ENCODE peak calls at places on chromosomes 4 and X, in eight cellular contexts. N is hippocampal formation, F is amniotic stem cell, X is IMR-90, Q is AG20443, V is GM10248, J is sciatic nerve, D is chondrocyte. A is an unnamed sample.

GRCh38 chr4:140085062-140085622 is 68.8 kb downstream of the MAML3 start:
- DNase-seq in J (no peak), D (no peak), F (no peak), X (peak; percentile 56), V (no peak), N (no peak), Q (no peak), A (no peak)

GRCh38 chr4:3251691-3252479 is 2.9 kb downstream of the MSANTD1 start:
- DNase-seq in J (peak; percentile 40), F (no peak), Q (no peak), V (no peak), N (no peak), X (no peak), D (peak; percentile 83), A (peak; percentile 41)

GRCh38 chr4:47696823-47697222 is 141.0 kb downstream of the CORIN start:
- DNase-seq in X (no peak), V (no peak), Q (no peak), D (no peak), F (no peak), N (no peak), J (no peak), A (no peak)

GRCh38 chrX:118552501-118552900 is 56.9 kb downstream of the DOCK11 start:
- DNase-seq in F (peak; percentile 27), N (no peak), J (no peak), X (peak; percentile 71), Q (peak; percentile 65), V (no peak), D (no peak), A (no peak)

GRCh38 chrX:1914606-1915365 is 299.9 kb downstream of the ASMT start:
- DNase-seq in X (no peak), Q (no peak), D (no peak), F (no peak), N (no peak), V (no peak), J (no peak), A (no peak)

GRCh38 chr4:143667461-143667860 is 33.0 kb downstream of the FREM3 start:
- DNase-seq in D (no peak), Q (peak; percentile 74), V (no peak), N (peak; percentile 39), X (peak; percentile 1), F (no peak), J (peak; percentile 68), A (no peak)

GRCh38 chrX:51144828-51145442 is 187.7 kb upstream of the NUDT10 start:
- DNase-seq in D (no peak), X (peak; percentile 10), J (no peak), V (peak; percentile 21), F (no peak), N (no peak), Q (peak; percentile 28), A (peak; percentile 40)

GRCh38 chr4:16439003-16439402 is 212.7 kb upstream of the TAPT1 start:
- DNase-seq in D (no peak), N (no peak), J (no peak), Q (peak; percentile 41), V (no peak), X (peak; percentile 43), F (no peak), A (no peak)

GRCh38 chr4:113325876-113326615 is 276.6 kb downstream of the ANK2 start:
- DNase-seq in Q (no peak), J (no peak), N (no peak), F (no peak), D (no peak), V (no peak), X (no peak), A (no peak)

A was measured in right lobe of liver.